ENCODE peak calls at places on chromosomes 12 and 14, in six cellular contexts. F is Peyer's patch, S is IMR-90, U is tibial nerve, V is heart left ventricle, E is thyroid gland. D is an unnamed sample. For H3K27me3, the result is how much of the 10 kb centered on the place peaks cover.

GRCh38 chr14:62691613-62692489 is 353.4 kb downstream of the KCNH5 start:
- DNase-seq in F (no peak), S (peak), U (no peak), V (no peak), E (no peak), D (no peak)

GRCh38 chr14:72616294-72616693 is 277.6 kb downstream of the DPF3 start:
- DNase-seq in F (no peak), S (peak), U (no peak), V (no peak), E (no peak), D (no peak)

GRCh38 chr14:55329999-55330710 is 58.9 kb downstream of the FBXO34 start:
- DNase-seq in F (no peak), S (peak), U (no peak), V (no peak), E (no peak), D (no peak)

GRCh38 chr14:69056389-69056788 is 77.3 kb upstream of the ACTN1 start:
- DNase-seq in F (no peak), S (peak), U (no peak), V (no peak), E (no peak), D (no peak)

GRCh38 chr12:120257041-120257821 is 8.3 kb downstream of the PXN start:
- DNase-seq in F (no peak), S (peak), U (no peak), V (peak), E (peak), D (peak)

GRCh38 chr14:73245401-73246325 is 8.4 kb downstream of the PAPLN start:
- DNase-seq in F (peak), S (no peak), U (no peak), V (peak), E (peak), D (no peak)

GRCh38 chr12:27462151-27462694 is 15.7 kb downstream of the SMCO2 start:
- DNase-seq in F (no peak), S (peak), U (no peak), V (no peak), E (no peak), D (no peak)

GRCh38 chr12:121608301-121608700 is 18.0 kb upstream of the ORAI1 start:
- DNase-seq in F (no peak), S (no peak), U (no peak), V (no peak), E (no peak), D (no peak)

GRCh38 chr14:37658174-37658573 is 62.7 kb downstream of the TTC6 start:
- DNase-seq in F (no peak), S (no peak), U (no peak), V (no peak), E (no peak), D (no peak)

GRCh38 chr12:100741084-100741711 is 53.4 kb upstream of the ANO4 start:
- DNase-seq in F (no peak), S (peak), U (no peak), V (no peak), E (no peak), D (no peak)

GRCh38 chr14:105891631-105892452 is 365.5 kb downstream of the TMEM121 start:
- DNase-seq in F (no peak), S (no peak), U (peak), V (peak), E (no peak), D (no peak)

GRCh38 chr12:31246470-31246850 is 79.5 kb downstream of the SINHCAF start:
- DNase-seq in F (no peak), S (no peak), U (no peak), V (no peak), E (no peak), D (no peak)
- TF ChIP-seq CTCF in F (no peak), S (no peak), U (no peak), V (no peak), E (no peak), D (no peak)

DNA sequence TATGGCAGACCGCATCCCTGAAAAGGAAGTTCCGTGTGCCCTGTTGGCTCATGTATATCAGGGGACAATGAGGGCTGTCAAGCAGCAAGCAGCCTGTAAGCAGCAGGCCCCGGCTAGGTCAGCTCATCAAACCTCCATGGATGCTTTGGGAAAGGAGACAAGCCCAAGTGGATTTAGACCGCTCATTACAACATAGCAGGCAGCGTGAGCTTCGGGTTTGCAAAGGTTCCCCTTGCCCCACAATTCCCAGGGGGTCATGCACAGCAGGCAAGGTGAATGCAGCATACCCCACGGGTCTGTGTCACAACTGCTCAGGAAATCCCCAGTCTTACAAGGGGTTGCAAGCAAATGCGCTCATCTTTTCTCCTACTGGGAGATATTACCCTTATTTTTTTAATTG is 54.6 kb downstream of the KCNK13 start:
- DNase-seq in F (no peak), S (no peak), U (no peak), V (no peak), E (no peak), D (no peak)
- TF ChIP-seq POLR2A in F (no peak), S (no peak), U (no peak), V (no peak), E (no peak), D (no peak)

GRCh38 chr12:3195337-3195736 is 118.2 kb downstream of the TSPAN9 start:
- DNase-seq in F (no peak), S (no peak), U (no peak), V (no peak), E (no peak), D (no peak)

GRCh38 chr12:3199551-3200031 is 122.4 kb downstream of the TSPAN9 start:
- DNase-seq in F (no peak), S (peak), U (no peak), V (peak), E (peak), D (no peak)

GRCh38 chr12:3196488-3196887 is 119.3 kb downstream of the TSPAN9 start:
- DNase-seq in F (no peak), S (no peak), U (no peak), V (no peak), E (no peak), D (no peak)

GRCh38 chr12:3195859-3196483 is 118.8 kb downstream of the TSPAN9 start:
- DNase-seq in F (no peak), S (no peak), U (no peak), V (no peak), E (no peak), D (no peak)

DNA sequence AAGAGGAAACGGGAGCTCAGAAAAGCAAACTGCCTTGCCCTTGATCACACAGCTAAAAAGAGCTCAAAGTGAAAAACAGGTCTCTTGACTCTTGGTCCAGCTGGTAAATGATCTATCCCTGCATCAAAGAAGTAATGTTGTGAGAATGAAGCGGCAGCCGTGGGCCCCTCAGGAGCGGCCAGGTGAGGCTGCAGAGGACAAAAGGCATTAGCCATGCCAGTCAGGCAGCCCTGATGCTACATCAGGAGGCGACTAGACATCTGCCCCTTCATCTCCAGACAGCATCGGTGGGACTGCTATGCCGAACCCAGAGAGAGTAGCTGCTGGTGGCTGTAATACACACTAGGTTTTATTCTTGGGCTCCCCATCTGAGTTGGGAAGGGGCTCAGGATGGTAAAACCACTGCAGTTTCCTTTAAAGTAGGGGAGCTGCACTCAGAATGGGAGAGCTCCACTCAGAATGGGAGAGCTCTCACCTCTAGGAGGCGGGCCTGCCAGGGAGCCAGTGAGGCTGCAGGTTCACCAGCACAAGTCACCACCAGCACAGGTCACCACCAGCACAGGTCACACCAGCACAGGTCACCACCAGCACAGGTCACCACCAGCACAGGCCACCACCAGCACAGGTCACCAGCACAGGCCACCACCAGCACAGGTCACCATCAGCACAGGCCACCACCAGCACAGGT is 120.1 kb downstream of the TSPAN9 start:
- DNase-seq in F (no peak), S (no peak), U (no peak), V (no peak), E (no peak), D (no peak)
- H3K27me3 ChIP-seq in F (under half), S (under half), U (under half), V (under half), E (under half), D (under half)

DNA sequence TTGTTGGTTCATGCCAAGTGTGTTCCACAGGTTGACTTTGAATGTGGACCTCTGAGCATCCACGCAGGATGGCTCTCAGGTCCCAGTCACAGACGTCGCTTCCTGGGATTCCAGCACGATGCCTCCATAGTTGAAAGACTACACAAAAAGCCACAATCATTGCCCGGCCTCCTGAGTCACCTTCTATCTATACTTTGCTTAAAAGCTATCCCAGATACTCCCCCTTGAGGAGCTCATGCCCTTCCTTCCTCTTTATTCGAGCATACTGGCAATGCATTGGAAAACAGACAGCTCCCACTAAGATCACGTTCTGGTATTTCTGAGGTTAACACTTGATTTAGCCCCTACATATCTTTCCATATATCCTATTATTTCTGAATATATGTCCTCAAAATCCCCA is 40.1 kb downstream of the ZNF664 start:
- DNase-seq in F (no peak), S (no peak), U (no peak), V (no peak), E (no peak), D (no peak)
- TF ChIP-seq CTCF in F (no peak), S (no peak), U (no peak), V (no peak), E (no peak), D (no peak)

GRCh38 chr14:76958975-76959710 is 69.4 kb downstream of the IRF2BPL start:
- DNase-seq in F (no peak), S (peak), U (no peak), V (peak), E (no peak), D (no peak)
- TF ChIP-seq POLR2A in F (no peak), S (peak), U (no peak), V (no peak), E (no peak), D (no peak)

DNA sequence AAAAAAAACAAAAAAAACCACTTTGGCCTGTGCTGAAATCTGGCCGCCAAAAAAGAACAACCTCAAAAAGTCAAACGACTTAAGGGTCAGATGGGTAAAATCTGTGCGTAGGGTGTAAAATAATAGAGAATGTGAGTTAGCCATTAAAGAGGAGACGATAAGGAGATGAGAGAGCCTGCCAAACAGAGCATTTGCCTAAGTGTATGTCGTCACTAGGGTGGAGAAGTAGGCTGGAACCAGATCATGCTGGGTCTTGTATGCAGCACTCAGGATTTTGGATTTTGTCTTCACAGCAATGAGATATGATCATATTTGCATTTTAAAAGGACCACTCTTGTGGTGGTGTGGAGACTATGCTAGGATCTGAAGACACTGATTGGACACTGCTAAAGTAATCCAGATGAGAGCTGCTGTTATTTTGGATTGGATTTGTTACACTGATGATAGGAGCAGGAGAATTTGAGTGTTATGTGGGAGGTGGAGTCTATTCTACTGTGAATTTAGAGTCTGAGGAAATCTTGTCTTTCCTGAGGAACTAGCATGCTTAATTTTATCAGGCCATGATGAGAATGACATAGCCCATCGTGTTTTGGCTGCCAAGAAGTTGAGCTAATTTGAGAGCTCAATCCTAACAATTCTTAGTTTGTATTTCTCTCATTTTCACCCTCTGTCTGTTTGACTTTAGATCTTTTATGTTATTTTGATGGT is 24.8 kb upstream of the DBX2 start:
- DNase-seq in F (no peak), S (no peak), U (no peak), V (no peak), E (no peak), D (no peak)
- H3K27me3 ChIP-seq in F (under half), S (under half), U (under half), V (under half), E (under half), D (under half)

GRCh38 chr14:24310666-24311604 is at the start of gene LTB4R:
- DNase-seq in F (peak), S (peak), U (no peak), V (peak), E (peak), D (peak)
- TF ChIP-seq CTCF in F (peak), S (peak), U (peak), V (peak), E (peak), D (no peak)

GRCh38 chr14:22897357-22897756 is 14.3 kb downstream of the REM2 start:
- DNase-seq in F (no peak), S (no peak), U (no peak), V (no peak), E (no peak), D (no peak)
- TF ChIP-seq POLR2A in F (no peak), S (no peak), U (no peak), V (no peak), E (no peak), D (no peak)